ENCODE peak calls at places on chromosomes 5 and 9, in five cellular contexts. X is HAP-1, P is lower lobe of right lung, W is PC-3, K is dorsolateral prefrontal cortex. S is an unnamed sample.

GRCh38 chr5:142063878-142064331 is 44.7 kb upstream of the NDFIP1 start:
- DNase-seq in X (peak; percentile 58), P (no peak), K (peak; percentile 95), W (no peak), S (no peak)

GRCh38 chr5:140011297-140011802 is 31.7 kb downstream of the NRG2 start:
- DNase-seq in K (no peak), P (no peak), W (peak; percentile 88), X (no peak), S (no peak)

GRCh38 chr5:173627860-173628392 is 11.5 kb upstream of the BOD1 start:
- DNase-seq in X (no peak), K (no peak), W (no peak), P (no peak), S (no peak)

GRCh38 chr9:21331676-21332402 is 3.4 kb downstream of the KLHL9 start:
- DNase-seq in P (no peak), K (no peak), X (no peak), W (no peak), S (no peak)

GRCh38 chr5:74865799-74866652 is at the start of gene FAM169A:
- DNase-seq in K (no peak), X (peak; percentile 47), P (peak; percentile 50), W (peak; percentile 54), S (no peak)

GRCh38 chr5:91499943-91500531 is 116.9 kb upstream of the ARRDC3 start:
- DNase-seq in W (peak; percentile 82), X (peak; percentile 52), P (no peak), K (no peak), S (no peak)

GRCh38 chr5:71873202-71873601 is 154.1 kb downstream of the CARTPT start:
- DNase-seq in X (no peak), P (no peak), K (no peak), W (no peak), S (no peak)

GRCh38 chr5:175202461-175203065 is 241.4 kb downstream of the DRD1 start:
- DNase-seq in P (no peak), K (no peak), X (no peak), W (peak; percentile 65), S (no peak)

GRCh38 chr5:15463231-15463630 is 36.7 kb upstream of the FBXL7 start:
- DNase-seq in X (no peak), W (no peak), K (no peak), P (no peak), S (no peak)

GRCh38 chr9:108235599-108235998 is 620.2 kb downstream of the ACTL7B start:
- DNase-seq in W (no peak), X (no peak), K (no peak), P (no peak), S (no peak)

GRCh38 chr9:18051638-18052037 is 422.3 kb upstream of the ADAMTSL1 start:
- DNase-seq in X (no peak), W (no peak), P (no peak), K (no peak), S (no peak)

GRCh38 chr5:172223901-172224873 is 30.2 kb downstream of the EFCAB9 start:
- DNase-seq in W (no peak), K (no peak), X (no peak), P (no peak), S (no peak)

GRCh38 chr9:70000481-70000880 is 43.2 kb upstream of the MAMDC2 start:
- DNase-seq in W (no peak), K (no peak), X (peak; percentile 13), P (no peak), S (no peak)

GRCh38 chr9:137406085-137406773 is 16.7 kb downstream of the EXD3 start:
- DNase-seq in W (no peak), X (no peak), K (no peak), P (no peak), S (no peak)

GRCh38 chr5:74643160-74643562 is 2.6 kb upstream of the ENC1 start:
- DNase-seq in X (no peak), W (peak; percentile 90), K (no peak), P (no peak), S (no peak)

GRCh38 chr5:93894471-93895354 is 153.3 kb upstream of the POU5F2 start:
- DNase-seq in P (no peak), W (no peak), X (peak; percentile 78), K (no peak), S (no peak)

GRCh38 chr9:2723666-2724065 is 6.4 kb downstream of the KCNV2 start:
- DNase-seq in X (peak; percentile 8), W (no peak), P (no peak), K (no peak), S (no peak)

GRCh38 chr9:130283514-130284248 is 18.1 kb downstream of the HMCN2 start:
- DNase-seq in P (no peak), W (no peak), X (no peak), K (no peak), S (no peak)

GRCh38 chr9:94703488-94704140 is 22.9 kb upstream of the AOPEP start:
- DNase-seq in X (no peak), W (no peak), P (no peak), K (no peak), S (no peak)

GRCh38 chr9:124011460-124012301 is at the start of gene LHX2:
- DNase-seq in W (peak; percentile 65), X (peak; percentile 93), P (no peak), K (no peak), S (no peak)

GRCh38 chr9:120977321-120977720 is 50.7 kb upstream of the TRAF1 start:
- DNase-seq in W (no peak), K (no peak), P (no peak), X (no peak), S (no peak)

GRCh38 chr5:435961-436640 is 6.9 kb upstream of the EXOC3 start:
- DNase-seq in X (no peak), K (no peak), W (peak; percentile 63), P (peak; percentile 43), S (no peak)

GRCh38 chr5:103607346-103607745 is 44.8 kb upstream of the NUDT12 start:
- DNase-seq in P (no peak), K (no peak), W (no peak), X (no peak), S (no peak)

GRCh38 chr9:135076876-135077430 is 10.5 kb upstream of the OLFM1 start:
- DNase-seq in W (no peak), P (no peak), X (no peak), K (peak; percentile 10), S (peak; percentile 33)

GRCh38 chr9:132487351-132487791 is 77.4 kb downstream of the CFAP77 start:
- DNase-seq in W (no peak), P (no peak), K (no peak), X (no peak), S (no peak)

GRCh38 chr5:76169536-76169935 is 86.4 kb downstream of the SV2C start:
- DNase-seq in W (no peak), K (no peak), P (no peak), X (no peak), S (no peak)

GRCh38 chr9:17520264-17521058 is 58.4 kb upstream of the SH3GL2 start:
- DNase-seq in W (no peak), X (no peak), P (no peak), K (no peak), S (no peak)

GRCh38 chr9:120935383-120935857 is 8.8 kb upstream of the TRAF1 start:
- DNase-seq in W (peak; percentile 90), K (peak; percentile 80), P (peak; percentile 96), X (no peak), S (peak; percentile 100)

GRCh38 chr5:4205408-4205807 is 609.8 kb downstream of the IRX1 start:
- DNase-seq in X (no peak), K (no peak), W (no peak), P (no peak), S (no peak)

GRCh38 chr5:154478224-154478565 is at the start of gene HAND1:
- DNase-seq in K (no peak), X (peak; percentile 35), W (no peak), P (peak; percentile 56), S (no peak)

GRCh38 chr5:171149333-171149732 is 159.7 kb upstream of the TLX3 start:
- DNase-seq in W (no peak), X (no peak), P (no peak), K (no peak), S (no peak)

DNA sequence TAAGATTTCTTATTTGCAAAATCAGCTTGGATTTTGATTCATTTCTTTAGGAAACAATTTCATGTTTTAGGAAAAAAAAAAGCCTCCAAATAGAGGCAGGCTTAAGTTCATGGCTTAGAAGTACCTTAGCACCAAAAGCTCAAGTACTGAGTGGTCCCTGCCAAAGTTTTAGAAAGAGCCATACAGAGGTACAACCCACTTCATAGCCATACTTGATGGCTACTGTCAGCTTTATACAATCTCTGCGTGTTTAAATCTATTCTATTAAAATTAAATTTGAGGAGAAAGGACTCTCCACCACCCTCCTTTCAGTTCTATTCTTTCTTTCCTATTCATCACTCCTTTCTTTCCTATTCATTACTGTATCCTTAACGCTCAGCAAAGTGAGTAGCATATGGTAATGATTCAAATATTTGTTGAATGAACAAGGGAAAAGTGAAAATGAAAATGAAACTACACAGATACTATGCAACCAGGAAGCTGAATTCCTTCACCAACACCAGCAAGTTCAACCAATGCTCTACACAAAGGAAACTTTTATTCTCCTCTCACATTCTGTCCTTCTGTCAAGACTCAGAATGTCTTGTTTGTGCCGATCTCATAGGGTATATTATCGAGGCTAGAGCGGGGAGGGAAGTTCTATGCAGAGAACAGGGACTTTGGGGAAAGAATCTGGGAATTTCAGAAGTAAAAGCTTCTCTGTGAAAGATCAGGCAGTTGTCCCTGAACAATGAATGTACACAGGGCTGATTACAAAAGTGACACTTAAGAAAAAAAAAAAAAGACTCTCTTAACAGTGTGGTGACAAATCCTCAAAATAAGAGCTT is 138.6 kb upstream of the SPEF2 start:
- DNase-seq in X (no peak), K (no peak), W (peak; percentile 36), P (no peak), S (no peak)
- H3K4me3 ChIP-seq in X (no peak overlapping the region), K (peak overlapping the region; percentile 42), W (peak overlapping the region; percentile 70), P (peak overlapping the region; percentile 33), S (peak overlapping the region; percentile 8)

DNA sequence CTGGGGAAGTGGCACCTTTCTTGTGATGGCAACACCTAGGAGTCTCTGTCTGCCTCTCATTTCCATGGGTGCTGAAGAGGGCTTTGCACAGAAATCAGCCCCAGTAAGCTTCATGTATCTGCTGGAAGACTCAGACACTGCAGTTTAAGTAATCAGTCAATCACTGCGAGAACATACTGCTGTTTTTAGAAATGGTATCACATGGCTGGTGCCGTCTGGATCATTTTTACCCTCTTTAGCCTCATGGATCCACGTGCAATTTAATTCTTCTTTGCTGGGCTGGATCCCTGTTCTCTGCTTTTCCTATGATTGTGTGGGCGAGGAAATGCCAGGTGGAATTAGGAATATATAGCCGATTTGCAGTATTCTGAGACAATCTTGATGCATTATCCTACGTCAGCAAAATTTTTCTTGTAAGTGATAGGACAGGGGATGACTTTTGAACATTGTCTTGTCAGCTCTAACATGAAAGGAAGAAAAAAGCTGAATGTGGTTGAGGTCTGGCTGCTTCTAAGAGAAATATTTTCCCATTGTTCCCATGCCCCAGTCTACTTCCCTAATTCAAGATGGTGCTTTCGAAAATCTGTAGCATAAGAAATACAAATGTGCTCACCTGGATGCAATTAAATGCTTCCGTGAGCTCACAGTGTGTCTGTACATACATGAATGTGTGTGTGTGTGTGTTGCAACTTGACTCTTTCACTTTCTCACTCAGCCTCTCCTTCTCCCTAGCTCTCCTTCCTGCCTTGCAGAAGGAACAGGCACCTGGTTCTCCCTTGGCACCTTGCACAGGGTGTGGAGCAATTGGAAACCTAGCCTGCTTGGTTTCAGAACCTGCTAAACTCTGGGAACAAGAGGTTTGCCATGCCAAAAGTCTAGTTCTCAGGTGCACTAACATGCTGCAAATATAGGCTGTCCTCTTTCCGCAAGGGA is 281.6 kb downstream of the NTRK2 start:
- DNase-seq in K (no peak), P (no peak), W (no peak), X (no peak), S (peak; percentile 43)
- H3K4me3 ChIP-seq in K (no peak overlapping the region), P (no peak overlapping the region), W (no peak overlapping the region), X (no peak overlapping the region), S (no peak overlapping the region)

GRCh38 chr9:89317282-89317681 is 1.0 kb upstream of the SECISBP2 start:
- DNase-seq in W (no peak), K (no peak), X (no peak), P (no peak), S (no peak)
- H3K4me3 ChIP-seq in W (peak overlapping the region; percentile 74), K (no peak overlapping the region), X (no peak overlapping the region), P (no peak overlapping the region), S (peak overlapping the region; percentile 85)

GRCh38 chr9:88533951-88534455 is 975 bp upstream of the NXNL2 start:
- DNase-seq in W (peak; percentile 57), X (peak; percentile 22), K (no peak), P (peak; percentile 61), S (no peak)
- H3K4me3 ChIP-seq in W (peak overlapping the region; percentile 88), X (peak overlapping the region; percentile 34), K (peak overlapping the region; percentile 33), P (peak overlapping the region; percentile 56), S (peak overlapping the region; percentile 82)